ENCODE peak calls at places on chromosomes 16 and 17, in five cellular contexts. B, U, D, Z and H are unnamed samples.
A peak's percentile ranks its signal among the peaks of the same experiment; 100 is the strongest.

GRCh38 chr16:6280055-6280454 is 1052.6 kb upstream of the RBFOX1 start:
- DNase-seq in B (no peak), U (no peak), D (no peak), Z (peak; percentile 23), H (no peak)

GRCh38 chr17:79019260-79019630 is 4.7 kb upstream of the C1QTNF1 start:
- DNase-seq in B (no peak), U (no peak), D (no peak), Z (no peak), H (no peak)

GRCh38 chr17:2289878-2290478 is 13.6 kb downstream of the SMG6 start:
- DNase-seq in B (no peak), U (no peak), D (no peak), Z (no peak), H (no peak)

GRCh38 chr17:1108810-1109605 is 70.8 kb downstream of the ABR start:
- DNase-seq in B (no peak), U (peak; percentile 71), D (peak; percentile 79), Z (peak; percentile 68), H (peak; percentile 45)

GRCh38 chr17:300881-301280 is 51.7 kb downstream of the RPH3AL start:
- DNase-seq in B (no peak), U (no peak), D (no peak), Z (no peak), H (no peak)

GRCh38 chr16:61818850-61819249 is 217.4 kb downstream of the CDH8 start:
- DNase-seq in B (no peak), U (no peak), D (no peak), Z (no peak), H (no peak)

GRCh38 chr17:78591263-78591671 is 14.1 kb upstream of the DNAH17 start:
- DNase-seq in B (no peak), U (no peak), D (no peak), Z (no peak), H (no peak)

GRCh38 chr16:23699100-23699499 is 13.9 kb downstream of the ERN2 start:
- DNase-seq in B (no peak), U (peak; percentile 82), D (no peak), Z (no peak), H (no peak)

GRCh38 chr16:77137045-77137444 is 53.9 kb upstream of the MON1B start:
- DNase-seq in B (no peak), U (no peak), D (no peak), Z (no peak), H (no peak)

GRCh38 chr17:55607736-55608341 is 96.6 kb upstream of the SMIM36 start:
- DNase-seq in B (peak; percentile 96), U (peak; percentile 67), D (no peak), Z (no peak), H (peak; percentile 85)

GRCh38 chr16:86572616-86573015 is 5.7 kb upstream of the FOXL1 start:
- DNase-seq in B (no peak), U (no peak), D (no peak), Z (no peak), H (no peak)

GRCh38 chr16:84905965-84906460 is 86.2 kb downstream of the CRISPLD2 start:
- DNase-seq in B (no peak), U (no peak), D (no peak), Z (no peak), H (no peak)

GRCh38 chr17:5950871-5951270 is 119.3 kb upstream of the WSCD1 start:
- DNase-seq in B (no peak), U (no peak), D (no peak), Z (peak; percentile 16), H (no peak)

GRCh38 chr17:11282586-11282985 is 41.6 kb downstream of the SHISA6 start:
- DNase-seq in B (no peak), U (no peak), D (no peak), Z (no peak), H (no peak)

GRCh38 chr17:83109793-83110645 is 30.6 kb downstream of the METRNL start:
- DNase-seq in B (peak; percentile 89), U (peak; percentile 89), D (no peak), Z (no peak), H (peak; percentile 91)

GRCh38 chr16:381788-382717 is at the start of gene PGAP6:
- DNase-seq in B (peak; percentile 67), U (peak; percentile 79), D (peak; percentile 70), Z (peak; percentile 84), H (peak; percentile 67)

GRCh38 chr16:4461250-4462085 is 13.0 kb downstream of the NMRAL1 start:
- DNase-seq in B (no peak), U (no peak), D (peak; percentile 66), Z (peak; percentile 51), H (no peak)

GRCh38 chr17:57894848-57895247 is 45.0 kb upstream of the MRPS23 start:
- DNase-seq in B (no peak), U (no peak), D (no peak), Z (no peak), H (no peak)
- H3K36me3 ChIP-seq in B (no peaks in the 10 kb centered on the region), U (no peaks in the 10 kb centered on the region), D (no peaks in the 10 kb centered on the region), Z (no peaks in the 10 kb centered on the region), H (no peaks in the 10 kb centered on the region)

GRCh38 chr17:59652119-59652518 is 32.4 kb downstream of the CLTC start:
- DNase-seq in B (no peak), U (no peak), D (no peak), Z (no peak), H (no peak)

GRCh38 chr17:59651346-59651745 is 31.7 kb downstream of the CLTC start:
- DNase-seq in B (no peak), U (no peak), D (no peak), Z (no peak), H (no peak)

GRCh38 chr17:59650642-59651041 is 30.9 kb downstream of the CLTC start:
- DNase-seq in B (no peak), U (no peak), D (no peak), Z (no peak), H (no peak)

GRCh38 chr17:59647288-59647687 is 27.6 kb downstream of the CLTC start:
- DNase-seq in B (no peak), U (no peak), D (no peak), Z (no peak), H (no peak)

DNA sequence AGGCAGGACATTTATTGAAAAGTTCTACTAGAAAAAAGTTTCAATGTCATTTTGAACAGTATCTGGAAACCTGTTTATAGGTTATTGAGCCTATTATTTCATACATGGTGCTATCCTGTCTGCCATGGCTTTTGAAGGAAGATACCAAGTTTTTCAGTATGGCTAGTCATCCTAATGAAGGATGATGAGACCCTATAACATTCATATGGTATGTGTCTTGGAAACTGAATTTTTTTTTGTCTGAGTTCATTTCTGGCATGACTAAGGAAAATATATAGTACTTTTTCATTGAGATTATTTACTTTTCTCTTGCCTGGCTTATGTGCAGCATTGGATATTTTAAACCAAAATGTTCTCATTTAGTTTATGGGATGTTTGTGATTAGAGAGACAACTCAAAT is 30.2 kb downstream of the CLTC start:
- DNase-seq in B (no peak), U (no peak), D (no peak), Z (no peak), H (no peak)
- H3K36me3 ChIP-seq in B (no peaks in the 10 kb centered on the region), U (peaks cover 96% of the 10 kb centered on the region), D (peaks cover 36% of the 10 kb centered on the region), Z (peaks cover 28% of the 10 kb centered on the region), H (no peaks in the 10 kb centered on the region)

GRCh38 chr16:57038151-57038550 is 48.8 kb downstream of the NLRC5 start:
- DNase-seq in B (no peak), U (no peak), D (no peak), Z (no peak), H (no peak)
- H3K36me3 ChIP-seq in B (no peaks in the 10 kb centered on the region), U (peaks cover 81% of the 10 kb centered on the region), D (no peaks in the 10 kb centered on the region), Z (no peaks in the 10 kb centered on the region), H (no peaks in the 10 kb centered on the region)

DNA sequence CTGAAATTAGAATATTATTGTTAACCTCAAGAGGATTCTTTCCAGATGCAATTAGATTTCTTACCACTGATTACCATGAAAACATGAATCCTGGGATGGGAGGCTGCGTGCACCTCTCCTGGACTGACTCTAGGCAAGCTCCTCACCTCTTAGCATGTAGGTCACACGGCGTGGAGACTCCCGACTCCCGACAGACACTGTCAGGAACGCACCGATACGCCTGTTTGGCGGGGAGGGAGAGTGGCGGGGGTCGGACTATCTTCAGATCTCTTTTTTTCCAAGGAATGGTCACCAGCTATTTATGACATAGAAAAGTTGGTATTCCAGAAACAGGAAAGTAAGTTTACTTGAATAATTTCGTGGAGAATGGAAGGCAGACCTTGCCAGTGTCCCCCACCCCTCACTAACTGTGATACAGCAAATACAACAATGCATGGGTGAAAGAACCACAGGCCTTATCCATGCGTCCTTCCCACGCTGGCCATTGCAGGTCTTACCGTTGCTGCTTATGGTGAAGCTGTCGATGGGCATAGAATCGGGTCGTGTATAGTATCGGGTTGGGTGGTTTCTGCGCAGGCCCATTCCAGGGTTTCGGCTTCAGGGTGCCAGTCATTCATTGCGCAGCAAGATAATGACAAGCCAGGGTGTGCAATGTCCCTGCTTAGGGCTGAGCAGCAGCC is 62.6 kb upstream of the ENDOV start:
- DNase-seq in B (no peak), U (no peak), D (no peak), Z (no peak), H (no peak)
- H3K36me3 ChIP-seq in B (peaks cover 22% of the 10 kb centered on the region), U (peaks cover 97% of the 10 kb centered on the region), D (peaks cover 38% of the 10 kb centered on the region), Z (no peaks in the 10 kb centered on the region), H (no peaks in the 10 kb centered on the region)

DNA sequence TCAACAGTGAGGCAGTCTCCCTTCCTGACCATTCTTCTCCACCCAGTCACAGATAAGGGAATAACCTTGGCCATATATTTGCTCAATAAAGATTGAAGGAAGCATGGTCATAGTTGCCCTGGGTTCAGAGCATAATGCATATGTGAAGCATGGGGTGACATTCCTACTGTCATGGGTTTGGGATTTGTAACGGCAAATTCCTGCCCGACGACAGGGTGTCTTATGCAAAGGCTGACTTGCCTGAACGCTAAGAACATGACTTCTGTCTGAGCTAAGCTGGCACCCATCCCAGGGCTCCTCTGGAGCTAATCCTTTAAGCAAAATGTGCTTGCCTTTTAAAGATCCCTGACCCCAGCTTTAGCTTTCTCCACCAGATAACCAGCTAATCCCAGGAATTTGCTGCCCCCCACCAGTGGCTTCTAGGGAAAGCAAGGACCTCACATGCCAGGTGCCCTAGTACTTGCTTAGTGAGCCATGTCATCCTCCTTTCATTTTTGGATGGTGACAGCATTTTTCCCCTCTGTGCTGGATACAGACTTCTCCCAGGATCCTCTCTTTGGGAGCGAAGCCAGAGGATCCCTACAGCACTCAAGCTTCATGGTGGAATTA is 11.7 kb downstream of the SLC7A6OS start:
- DNase-seq in B (peak; percentile 63), U (peak; percentile 38), D (no peak), Z (peak; percentile 63), H (peak; percentile 90)
- H3K36me3 ChIP-seq in B (no peaks in the 10 kb centered on the region), U (peaks cover 100% of the 10 kb centered on the region), D (peaks cover 43% of the 10 kb centered on the region), Z (no peaks in the 10 kb centered on the region), H (no peaks in the 10 kb centered on the region)

GRCh38 chr17:58325289-58325726 is 3.3 kb downstream of the TSPOAP1 start:
- DNase-seq in B (no peak), U (no peak), D (peak; percentile 74), Z (peak; percentile 68), H (no peak)
- H3K36me3 ChIP-seq in B (no peaks in the 10 kb centered on the region), U (peaks cover 7% of the 10 kb centered on the region), D (no peaks in the 10 kb centered on the region), Z (no peaks in the 10 kb centered on the region), H (no peaks in the 10 kb centered on the region)